ENCODE peak calls at places on chromosomes 13 and 19, in six cellular contexts. I, K, A, D, M and Y are unnamed samples.

GRCh38 chr13:106156468-106156867 is 379.0 kb downstream of the EFNB2 start:
- DNase-seq in A (no peak), D (peak), M (no peak), I (no peak), K (peak), Y (peak)

GRCh38 chr19:16259385-16260159 is 61.9 kb downstream of the AP1M1 start:
- DNase-seq in K (no peak), I (no peak), M (no peak), A (no peak), D (no peak), Y (no peak)

GRCh38 chr13:65965496-65965895 is 1264.6 kb downstream of the PCDH9 start:
- DNase-seq in M (no peak), D (no peak), I (no peak), K (peak), A (no peak), Y (no peak)

GRCh38 chr13:107586216-107586615 is 629.1 kb downstream of the LIG4 start:
- DNase-seq in M (no peak), D (peak), K (no peak), I (no peak), A (no peak), Y (no peak)

GRCh38 chr19:37551123-37551993 is 43.2 kb downstream of the ZNF571 start:
- DNase-seq in I (no peak), M (no peak), K (peak), D (peak), A (peak), Y (no peak)

GRCh38 chr13:40377783-40378182 is 288.7 kb downstream of the FOXO1 start:
- DNase-seq in M (no peak), K (peak), A (no peak), I (no peak), D (no peak), Y (peak)

GRCh38 chr19:30580673-30581072 is 208.5 kb downstream of the ZNF536 start:
- DNase-seq in M (peak), K (no peak), D (no peak), I (no peak), A (no peak), Y (no peak)

GRCh38 chr13:39407786-39408185 is 195.2 kb downstream of the LHFPL6 start:
- DNase-seq in A (no peak), I (no peak), K (no peak), D (no peak), M (no peak), Y (no peak)

GRCh38 chr13:31094331-31095015 is 67.2 kb downstream of the HSPH1 start:
- DNase-seq in I (no peak), A (no peak), D (no peak), K (no peak), M (no peak), Y (no peak)

GRCh38 chr13:112672651-112673284 is 17.1 kb upstream of the ATP11A start:
- DNase-seq in D (no peak), M (no peak), K (no peak), I (no peak), A (no peak), Y (no peak)

GRCh38 chr13:110305949-110306339 is 1.0 kb downstream of the COL4A1 start:
- DNase-seq in M (no peak), A (no peak), K (peak), I (no peak), D (no peak), Y (peak)

GRCh38 chr19:1252221-1252817 is 3.9 kb downstream of the MIDN start:
- DNase-seq in K (peak), A (no peak), D (no peak), I (peak), M (peak), Y (peak)

GRCh38 chr13:111911754-111912452 is 155.0 kb upstream of the SOX1 start:
- DNase-seq in I (peak), M (no peak), A (peak), K (no peak), D (no peak), Y (no peak)

GRCh38 chr19:1720237-1720636 is 33.1 kb upstream of the ONECUT3 start:
- DNase-seq in K (no peak), I (no peak), D (no peak), A (no peak), M (no peak), Y (no peak)

GRCh38 chr19:40283414-40284250 is 1.5 kb downstream of the AKT2 start:
- DNase-seq in I (no peak), K (no peak), D (no peak), M (no peak), A (peak), Y (peak)

GRCh38 chr19:46839752-46840151 is 10.9 kb downstream of the AP2S1 start:
- DNase-seq in D (no peak), I (no peak), A (no peak), M (no peak), K (no peak), Y (no peak)

GRCh38 chr13:99419591-99420243 is 81.6 kb upstream of the TM9SF2 start:
- DNase-seq in D (no peak), A (no peak), M (no peak), K (no peak), I (no peak), Y (no peak)

GRCh38 chr13:78867655-78868054 is 208.7 kb upstream of the OBI1 start:
- DNase-seq in I (no peak), D (no peak), A (no peak), K (no peak), M (no peak), Y (no peak)

GRCh38 chr19:39083983-39084731 is at the start of gene ACP7:
- DNase-seq in I (no peak), M (no peak), K (no peak), D (no peak), A (peak), Y (no peak)

GRCh38 chr13:102040812-102041211 is 361.0 kb downstream of the FGF14 start:
- DNase-seq in D (no peak), M (no peak), I (no peak), K (no peak), A (no peak), Y (no peak)

GRCh38 chr19:18849838-18850400 is 18.2 kb downstream of the UPF1 start:
- DNase-seq in I (no peak), D (no peak), A (no peak), K (no peak), M (no peak), Y (no peak)

GRCh38 chr19:37412700-37413099 is 41.8 kb downstream of the ZNF527 start:
- DNase-seq in I (no peak), D (no peak), K (peak), A (no peak), M (no peak), Y (no peak)

GRCh38 chr19:39335168-39335567 is 675 bp downstream of the GMFG start:
- DNase-seq in D (no peak), I (no peak), K (no peak), M (no peak), A (no peak), Y (no peak)

GRCh38 chr13:72186730-72187422 is 319.9 kb upstream of the DACH1 start:
- DNase-seq in I (no peak), D (no peak), K (no peak), M (no peak), A (no peak), Y (no peak)

GRCh38 chr13:47858678-47859050 is 142.4 kb downstream of the SUCLA2 start:
- DNase-seq in M (no peak), D (peak), I (no peak), A (no peak), K (peak), Y (no peak)

GRCh38 chr19:50722248-50723013 is 733 bp upstream of the CLEC11A start:
- DNase-seq in D (no peak), K (no peak), A (no peak), I (no peak), M (no peak), Y (no peak)

GRCh38 chr19:48940902-48941301 is 7.4 kb downstream of the DHDH start:
- DNase-seq in D (no peak), K (no peak), A (no peak), M (no peak), I (no peak), Y (no peak)